ENCODE peak calls at places on chromosomes 5 and 9, in ten cellular contexts. R, G, U, O, M, E, W, S, V and P are unnamed samples.

GRCh38 chr5:95731571-95732554 is 727 bp downstream of the RHOBTB3 start:
- DNase-seq in R (peak; percentile 19), G (peak; percentile 61), U (peak; percentile 10), O (peak; percentile 18), M (peak; percentile 46), E (peak; percentile 76), W (peak; percentile 64), S (peak; percentile 65), V (peak; percentile 75), P (no peak)

GRCh38 chr5:154714271-154714986 is 40.7 kb upstream of the LARP1 start:
- DNase-seq in R (no peak), G (peak; percentile 53), U (peak; percentile 4), O (peak; percentile 17), M (no peak), E (no peak), W (peak; percentile 29), S (no peak), V (no peak), P (no peak)

GRCh38 chr9:129816501-129817435 is 7.2 kb downstream of the TOR1A start:
- DNase-seq in R (no peak), G (no peak), U (no peak), O (no peak), M (no peak), E (no peak), W (no peak), S (no peak), V (no peak), P (no peak)

GRCh38 chr5:125298258-125298657 is 551.8 kb upstream of the ZNF608 start:
- DNase-seq in R (no peak), G (no peak), U (peak; percentile 37), O (peak; percentile 62), M (no peak), E (no peak), W (no peak), S (no peak), V (no peak), P (peak; percentile 24)

GRCh38 chr9:35920004-35920658 is 10.8 kb downstream of the SPAAR start:
- DNase-seq in R (no peak), G (no peak), U (no peak), O (no peak), M (no peak), E (no peak), W (no peak), S (no peak), V (no peak), P (no peak)

GRCh38 chr5:145660897-145661650 is 174.1 kb downstream of the PRELID2 start:
- DNase-seq in R (no peak), G (peak; percentile 17), U (no peak), O (no peak), M (no peak), E (no peak), W (peak; percentile 86), S (no peak), V (no peak), P (no peak)

GRCh38 chr9:133464638-133465037 is 4.9 kb downstream of the CACFD1 start:
- DNase-seq in R (no peak), G (no peak), U (no peak), O (no peak), M (no peak), E (no peak), W (no peak), S (no peak), V (no peak), P (no peak)

GRCh38 chr5:61823796-61824195 is 482.2 kb upstream of the KIF2A start:
- DNase-seq in R (no peak), G (no peak), U (no peak), O (no peak), M (no peak), E (no peak), W (no peak), S (no peak), V (no peak), P (no peak)

GRCh38 chr5:7261049-7261448 is 134.9 kb upstream of the ADCY2 start:
- DNase-seq in R (peak; percentile 16), G (no peak), U (no peak), O (peak; percentile 76), M (no peak), E (no peak), W (peak; percentile 9), S (no peak), V (peak; percentile 10), P (no peak)

GRCh38 chr5:8683528-8683927 is 814.6 kb downstream of the MTRR start:
- DNase-seq in R (no peak), G (no peak), U (no peak), O (no peak), M (no peak), E (no peak), W (no peak), S (no peak), V (no peak), P (no peak)

DNA sequence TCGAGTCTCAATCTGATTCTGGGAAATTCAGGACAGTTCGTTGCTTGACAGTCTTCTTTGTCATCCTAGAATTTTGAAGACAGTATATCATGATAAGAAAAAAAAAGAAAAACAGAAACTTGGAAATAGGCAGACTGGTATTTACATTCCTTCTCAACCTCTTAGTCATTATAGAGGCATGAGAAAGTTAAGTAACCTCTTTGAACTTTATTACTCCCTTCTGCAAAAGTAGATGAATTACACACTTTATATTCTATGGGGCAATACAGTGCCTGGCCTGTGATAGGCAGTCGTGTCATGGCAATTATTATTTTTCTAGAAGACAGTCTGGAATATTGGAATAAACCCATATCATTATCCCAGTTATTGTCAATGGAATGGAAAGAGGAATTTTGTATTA is 828.9 kb downstream of the TLR4 start:
- DNase-seq in R (no peak), G (no peak), U (peak; percentile 38), O (no peak), M (no peak), E (no peak), W (no peak), S (no peak), V (no peak), P (peak; percentile 42)
- TF ChIP-seq CTCF in R (no peak), G (no peak), U (no peak), O (no peak), M (no peak), E (no peak), W (no peak), S (no peak), V (no peak), P (no peak)

GRCh38 chr5:32160228-32160627 is 13.9 kb downstream of the GOLPH3 start:
- DNase-seq in R (no peak), G (no peak), U (no peak), O (no peak), M (no peak), E (no peak), W (no peak), S (no peak), V (no peak), P (no peak)
- H3K4me1 ChIP-seq in R (peaks cover 30% of the 10 kb centered on the region), G (peaks cover 59% of the 10 kb centered on the region), U (no peaks in the 10 kb centered on the region), O (no peaks in the 10 kb centered on the region), M (peaks cover 19% of the 10 kb centered on the region), E (peaks cover 45% of the 10 kb centered on the region), W (no peaks in the 10 kb centered on the region), S (peaks cover 15% of the 10 kb centered on the region), V (no peaks in the 10 kb centered on the region), P (no peaks in the 10 kb centered on the region)

GRCh38 chr5:14226554-14226953 is 83.4 kb downstream of the TRIO start:
- DNase-seq in R (no peak), G (no peak), U (no peak), O (no peak), M (no peak), E (no peak), W (no peak), S (no peak), V (no peak), P (no peak)

GRCh38 chr5:14223372-14223771 is 80.2 kb downstream of the TRIO start:
- DNase-seq in R (no peak), G (no peak), U (no peak), O (no peak), M (no peak), E (no peak), W (no peak), S (no peak), V (no peak), P (no peak)

GRCh38 chr5:14227501-14227900 is 84.4 kb downstream of the TRIO start:
- DNase-seq in R (no peak), G (no peak), U (no peak), O (no peak), M (no peak), E (no peak), W (no peak), S (no peak), V (no peak), P (no peak)

GRCh38 chr5:14226992-14227391 is 83.8 kb downstream of the TRIO start:
- DNase-seq in R (no peak), G (no peak), U (no peak), O (no peak), M (no peak), E (no peak), W (no peak), S (no peak), V (no peak), P (no peak)

DNA sequence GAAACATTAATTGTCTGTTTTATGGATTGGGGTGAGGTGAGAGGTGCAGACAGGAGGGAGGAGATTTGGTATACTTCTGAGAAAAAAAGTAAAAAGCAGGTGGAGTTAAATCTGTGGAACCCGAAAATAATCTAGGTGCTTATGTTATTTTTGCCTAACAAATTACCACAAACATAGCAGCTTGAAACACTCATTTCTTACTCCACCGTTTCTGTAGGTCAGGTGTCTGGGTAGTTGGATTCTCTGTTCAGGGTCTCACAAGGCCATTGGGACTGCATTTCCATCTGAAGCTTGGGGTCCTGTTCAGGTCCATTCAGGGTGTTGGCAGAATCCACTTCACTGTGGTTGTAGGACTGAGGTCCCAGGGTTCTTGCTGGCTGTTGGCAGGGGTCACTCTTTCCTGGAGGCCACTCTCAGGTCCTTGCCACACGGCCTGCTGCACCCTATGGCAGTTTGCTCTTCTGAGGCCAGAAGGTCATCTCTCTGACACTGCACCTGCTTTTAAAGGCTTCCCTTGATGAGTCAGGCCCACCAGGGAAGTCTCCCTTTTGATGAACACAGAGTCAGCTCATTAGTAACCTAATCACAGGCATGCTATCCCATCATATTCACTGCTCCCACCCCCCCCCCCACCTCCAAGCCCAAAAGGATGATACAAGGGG is 82.2 kb downstream of the TRIO start:
- DNase-seq in R (no peak), G (no peak), U (no peak), O (no peak), M (no peak), E (no peak), W (no peak), S (no peak), V (no peak), P (no peak)
- H3K27ac ChIP-seq in R (no peak overlapping the region), G (no peak overlapping the region), U (no peak overlapping the region), O (no peak overlapping the region), M (no peak overlapping the region), E (no peak overlapping the region), W (no peak overlapping the region), S (no peak overlapping the region), V (no peak overlapping the region), P (no peak overlapping the region)

DNA sequence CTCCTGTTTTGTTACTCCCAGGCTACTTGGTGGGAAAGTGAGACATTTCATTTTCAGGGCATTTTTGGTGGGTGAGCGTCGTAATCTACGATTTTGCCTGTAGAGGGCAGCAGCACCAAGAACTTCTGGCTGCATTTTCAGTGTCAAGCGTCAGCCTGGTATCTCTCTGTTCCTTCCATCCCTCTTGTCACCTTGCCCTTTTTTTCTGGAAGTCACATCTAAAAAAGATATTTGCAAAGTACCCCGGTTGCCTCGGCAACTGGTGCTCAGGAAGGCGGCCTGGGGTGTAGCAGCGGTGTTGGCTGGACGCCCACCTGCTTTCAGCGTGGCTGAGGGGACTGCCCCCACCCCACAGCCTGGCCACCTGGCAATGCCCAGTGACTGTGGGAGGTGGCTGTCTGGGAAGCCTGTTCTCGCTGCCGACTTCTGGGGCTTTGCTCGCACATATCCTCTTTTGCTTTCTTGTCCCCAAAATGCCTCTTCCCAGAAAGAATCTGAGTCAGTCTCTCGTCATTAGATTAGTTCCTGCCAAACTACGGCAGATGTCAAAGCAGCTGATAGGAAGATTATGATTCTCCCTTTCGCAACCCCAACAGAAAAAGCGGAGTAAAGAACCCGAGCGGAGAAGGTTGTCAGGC is 84.5 kb downstream of the ACER2 start:
- DNase-seq in R (peak; percentile 62), G (peak; percentile 47), U (peak; percentile 52), O (peak; percentile 69), M (peak; percentile 33), E (peak; percentile 76), W (peak; percentile 87), S (peak; percentile 60), V (peak; percentile 73), P (no peak)
- TF ChIP-seq CTCF in R (peak; percentile 75), G (peak; percentile 62), U (peak; percentile 77), O (peak; percentile 73), M (peak; percentile 63), E (peak; percentile 60), W (peak; percentile 88), S (peak; percentile 16), V (peak; percentile 83), P (peak; percentile 83)